ENCODE peak calls at places on chromosomes 16 and 17, in five cellular contexts. T, O, I, X and J are unnamed samples.
A peak's percentile ranks its signal among the peaks of the same experiment; 100 is the strongest.

GRCh38 chr16:50644730-50645129 is 36.4 kb downstream of the SNX20 start:
- DNase-seq in T (peak; percentile 19), O (no peak), I (no peak), X (no peak), J (peak; percentile 51)

GRCh38 chr17:57480438-57481196 is 224.3 kb downstream of the MSI2 start:
- DNase-seq in T (no peak), O (no peak), I (no peak), X (peak; percentile 31), J (peak; percentile 24)

GRCh38 chr16:674968-675883 is at the start of gene RHBDL1:
- DNase-seq in T (no peak), O (peak; percentile 53), I (no peak), X (peak; percentile 26), J (no peak)

GRCh38 chr16:56749806-56750491 is 20.0 kb downstream of the NUP93 start:
- DNase-seq in T (no peak), O (no peak), I (no peak), X (no peak), J (no peak)

GRCh38 chr17:15511142-15511541 is 43.7 kb upstream of the CDRT4 start:
- DNase-seq in T (no peak), O (no peak), I (no peak), X (no peak), J (no peak)

GRCh38 chr17:39640493-39641118 is 3.7 kb downstream of the STARD3 start:
- DNase-seq in T (no peak), O (no peak), I (no peak), X (no peak), J (no peak)

GRCh38 chr16:19716183-19716582 is 1.8 kb downstream of the KNOP1 start:
- DNase-seq in T (no peak), O (no peak), I (no peak), X (no peak), J (peak; percentile 36)

GRCh38 chr17:77058016-77058415 is 82.8 kb upstream of the SEC14L1 start:
- DNase-seq in T (no peak), O (no peak), I (no peak), X (peak; percentile 37), J (no peak)

GRCh38 chr16:71723537-71724319 is 773 bp downstream of the PHLPP2 start:
- DNase-seq in T (peak; percentile 47), O (peak; percentile 95), I (no peak), X (peak; percentile 49), J (peak; percentile 81)

GRCh38 chr17:43018932-43019331 is 3.3 kb downstream of the VAT1 start:
- DNase-seq in T (no peak), O (no peak), I (no peak), X (no peak), J (no peak)

GRCh38 chr17:16342979-16343378 is 10.3 kb downstream of the CENPV start:
- DNase-seq in T (no peak), O (no peak), I (no peak), X (no peak), J (no peak)

GRCh38 chr17:39618252-39618913 is 8.4 kb upstream of the PPP1R1B start:
- DNase-seq in T (no peak), O (no peak), I (no peak), X (no peak), J (no peak)

GRCh38 chr16:50257876-50258275 is 8.5 kb upstream of the ADCY7 start:
- DNase-seq in T (no peak), O (no peak), I (no peak), X (no peak), J (no peak)

GRCh38 chr16:13863075-13863765 is 56.7 kb upstream of the ERCC4 start:
- DNase-seq in T (no peak), O (no peak), I (no peak), X (peak; percentile 72), J (no peak)
- TF ChIP-seq JUND in T (no peak), O (no peak), I (no peak), X (no peak), J (no peak)

DNA sequence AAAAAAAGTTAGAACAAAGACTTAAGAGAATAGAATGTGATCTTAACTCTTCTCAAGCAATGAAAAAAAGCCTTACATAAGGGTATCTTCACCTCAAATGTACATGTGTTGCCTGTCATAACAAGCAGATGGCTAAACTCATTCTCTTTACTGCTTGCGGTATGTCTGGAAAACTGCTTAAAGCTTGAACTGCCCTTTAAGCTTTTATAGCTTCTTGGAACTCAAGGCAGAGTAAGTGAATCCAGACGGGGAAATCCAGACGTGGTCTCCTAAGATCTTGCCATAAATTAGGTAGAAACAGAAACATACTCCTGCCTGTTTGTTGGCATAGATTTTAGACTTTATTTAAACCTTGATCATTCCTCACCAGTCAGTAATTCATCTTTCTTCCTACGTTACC is 19.6 kb downstream of the CLUAP1 start:
- DNase-seq in T (no peak), O (no peak), I (no peak), X (no peak), J (no peak)
- TF ChIP-seq JUND in T (no peak), O (no peak), I (no peak), X (no peak), J (no peak)

DNA sequence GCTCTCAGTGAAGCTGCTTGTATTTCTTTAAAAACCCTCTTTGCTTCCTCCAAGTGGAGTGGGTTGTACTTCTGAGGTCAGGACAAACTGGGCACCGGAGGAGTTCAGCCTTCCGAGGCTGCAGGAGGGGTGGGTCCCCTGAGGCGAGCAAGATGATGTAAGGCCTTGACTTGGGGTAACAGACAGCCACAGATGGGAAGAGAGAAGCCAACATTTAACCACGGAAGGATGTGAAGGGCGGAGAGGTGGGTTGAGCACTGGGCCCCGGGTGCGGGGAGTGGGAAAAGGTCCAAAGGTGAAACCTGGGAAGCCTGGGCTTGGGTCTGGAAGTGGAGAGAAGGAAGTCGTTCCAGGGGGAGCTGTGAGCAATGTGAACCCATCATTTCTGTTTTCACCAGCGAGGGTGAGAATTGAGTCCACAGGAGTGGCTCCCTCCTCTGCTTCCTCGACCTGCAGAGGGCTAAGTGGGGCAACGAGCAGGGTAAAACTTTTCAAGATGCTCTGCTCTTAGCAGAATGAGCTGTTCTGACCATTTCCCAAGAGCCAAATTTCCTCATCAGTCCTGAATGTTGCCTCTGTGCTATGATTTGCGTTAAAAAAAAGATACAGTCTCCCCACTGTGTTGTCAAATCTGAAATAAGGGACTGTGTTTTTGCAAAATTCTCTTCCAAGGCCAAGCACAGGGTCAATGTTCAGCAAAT is 137.7 kb upstream of the CRHR1 start:
- DNase-seq in T (no peak), O (no peak), I (no peak), X (peak; percentile 27), J (no peak)
- TF ChIP-seq JUND in T (no peak), O (no peak), I (no peak), X (no peak), J (no peak)

DNA sequence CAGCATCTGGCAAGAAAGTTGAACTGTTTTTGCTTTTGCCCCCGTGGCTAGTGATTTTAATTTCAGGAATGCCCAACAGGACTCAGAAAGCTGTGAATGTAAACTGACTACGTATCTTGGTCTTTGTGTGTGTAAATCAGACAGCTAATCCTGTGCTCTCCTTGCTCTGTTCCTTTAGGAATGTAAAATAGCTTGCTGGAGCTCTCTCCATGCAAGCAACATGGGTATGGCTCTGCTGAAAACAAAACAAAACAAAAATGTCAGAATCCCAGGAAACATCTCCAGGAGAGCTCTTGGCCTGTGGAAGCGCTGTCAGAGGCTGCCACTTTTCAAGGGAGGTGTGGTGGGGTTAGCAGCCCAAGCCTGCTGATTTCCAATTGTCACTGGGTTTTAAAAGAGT is 161.8 kb upstream of the NOG start:
- DNase-seq in T (no peak), O (no peak), I (no peak), X (no peak), J (no peak)
- TF ChIP-seq JUND in T (no peak), O (no peak), I (no peak), X (no peak), J (no peak)

DNA sequence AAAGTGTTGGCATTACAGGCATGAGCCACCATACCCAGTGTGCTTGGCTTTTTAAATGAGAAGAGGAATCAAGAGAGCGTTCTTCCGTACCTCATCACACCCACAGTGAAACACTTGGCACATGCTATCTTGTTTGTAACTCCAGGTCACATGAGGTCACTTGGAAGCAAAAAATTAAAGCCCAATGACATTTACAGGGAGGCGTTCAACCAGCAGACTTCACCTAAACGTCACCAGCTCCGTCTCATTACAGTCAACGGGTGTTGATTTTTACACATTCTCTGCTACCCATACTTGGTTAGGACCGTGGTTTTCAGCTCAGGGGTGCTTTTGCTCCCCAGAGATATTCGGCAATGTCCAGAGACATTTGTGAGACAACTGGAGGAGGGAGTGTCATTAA is 127.0 kb downstream of the XYLT1 start:
- DNase-seq in T (no peak), O (no peak), I (no peak), X (no peak), J (no peak)
- TF ChIP-seq JUND in T (no peak), O (no peak), I (no peak), X (no peak), J (no peak)

GRCh38 chr16:67438824-67439393 is 8.0 kb downstream of the HSD11B2 start:
- DNase-seq in T (no peak), O (no peak), I (no peak), X (no peak), J (no peak)

GRCh38 chr16:67436640-67437193 is 5.8 kb downstream of the HSD11B2 start:
- DNase-seq in T (no peak), O (no peak), I (no peak), X (no peak), J (no peak)

GRCh38 chr16:67435758-67436164 is 4.8 kb downstream of the HSD11B2 start:
- DNase-seq in T (no peak), O (no peak), I (no peak), X (no peak), J (no peak)

GRCh38 chr16:67437513-67437912 is 6.6 kb downstream of the HSD11B2 start:
- DNase-seq in T (no peak), O (no peak), I (no peak), X (no peak), J (no peak)

DNA sequence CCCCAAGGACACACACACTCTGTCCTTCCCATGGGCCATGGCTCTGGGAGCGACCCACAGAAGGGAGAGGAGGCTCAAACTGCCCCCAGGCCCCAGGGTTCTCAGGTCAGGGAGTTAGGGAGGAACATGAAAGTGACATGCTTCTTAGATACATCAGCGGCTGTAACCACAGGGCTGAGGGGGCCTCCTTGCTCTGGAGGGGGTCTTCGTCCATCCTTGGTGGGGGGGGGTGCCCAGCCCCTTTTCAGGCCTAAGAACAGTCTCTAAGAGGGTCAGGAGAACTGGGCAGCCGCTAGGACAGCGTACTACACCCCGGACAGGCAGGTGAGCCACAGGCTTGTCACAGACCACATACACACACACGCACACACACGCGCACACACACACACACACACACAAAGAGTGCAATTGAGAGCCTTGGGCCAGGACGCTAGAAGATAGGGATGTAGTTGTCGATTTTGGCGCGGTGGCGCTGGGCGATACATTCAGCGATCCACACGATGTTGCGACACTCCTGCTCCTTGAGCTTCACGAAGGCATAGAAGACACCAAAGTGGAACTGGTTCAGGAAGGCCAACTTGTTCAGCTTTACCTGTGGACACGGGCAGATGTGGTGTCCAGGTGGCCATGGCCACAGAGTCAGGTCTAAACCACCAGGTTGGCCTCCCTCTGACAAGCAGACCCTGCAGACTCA is 7.3 kb downstream of the HSD11B2 start:
- DNase-seq in T (no peak), O (no peak), I (no peak), X (no peak), J (no peak)
- TF ChIP-seq JUND in T (no peak), O (no peak), I (no peak), X (no peak), J (no peak)

DNA sequence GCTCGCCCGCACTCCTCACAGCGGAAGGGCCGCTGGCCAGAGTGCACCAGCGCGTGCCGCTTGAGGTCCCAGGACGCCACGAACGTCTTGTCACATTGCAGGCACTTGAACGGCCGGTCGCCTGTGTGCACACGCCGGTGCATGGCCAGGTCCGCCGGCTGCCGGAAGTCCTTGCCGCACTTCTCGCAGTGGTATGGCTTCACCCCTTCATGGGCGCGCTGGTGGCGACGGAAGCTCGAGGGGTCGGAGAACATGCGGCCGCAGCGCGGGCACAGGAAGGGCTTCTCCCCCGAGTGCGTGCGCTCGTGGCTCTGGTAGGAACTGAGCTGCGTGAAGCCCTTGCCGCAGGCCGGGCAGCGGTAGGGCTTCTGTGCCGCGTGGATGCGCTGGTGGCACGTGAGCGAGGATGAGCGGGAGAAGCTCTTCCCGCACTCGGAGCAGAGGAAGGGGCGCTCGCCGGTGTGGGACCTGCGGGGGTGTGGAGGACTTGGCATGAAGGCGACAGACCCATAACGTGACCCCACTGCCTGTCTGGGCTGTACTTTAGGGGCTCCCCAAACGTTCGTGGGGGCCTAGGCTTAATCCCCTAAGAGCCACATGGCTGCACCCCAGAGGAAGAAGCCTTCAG is 12.1 kb downstream of the ZNF668 start:
- DNase-seq in T (no peak), O (no peak), I (no peak), X (no peak), J (no peak)
- TF ChIP-seq JUND in T (no peak), O (no peak), I (no peak), X (no peak), J (no peak)